ENCODE peak calls at places on chromosome 19, in five cellular contexts. R, N, B, G and M are unnamed samples.

GRCh38 chr19:35013820-35014754 is 14.0 kb downstream of the GRAMD1A start:
- DNase-seq in R (no peak), N (no peak), B (no peak), G (peak), M (peak)

GRCh38 chr19:54473071-54473941 is at the start of gene CDC42EP5:
- DNase-seq in R (no peak), N (no peak), B (peak), G (peak), M (no peak)

GRCh38 chr19:56301886-56302620 is 12.6 kb downstream of the ZSCAN5A start:
- DNase-seq in R (no peak), N (no peak), B (no peak), G (no peak), M (peak)

GRCh38 chr19:57934820-57935665 is at the start of gene ZNF418:
- DNase-seq in R (no peak), N (peak), B (no peak), G (no peak), M (peak)

GRCh38 chr19:16470911-16471811 is 609 bp downstream of the EPS15L1 start:
- DNase-seq in R (no peak), N (no peak), B (no peak), G (no peak), M (peak)

GRCh38 chr19:24078688-24079087 is 8.3 kb upstream of the ZNF254 start:
- DNase-seq in R (no peak), N (no peak), B (no peak), G (no peak), M (no peak)

GRCh38 chr19:33804021-33804799 is 7.5 kb downstream of the KCTD15 start:
- DNase-seq in R (peak), N (no peak), B (no peak), G (no peak), M (no peak)

GRCh38 chr19:46025825-46026224 is 3.0 kb upstream of the PGLYRP1 start:
- DNase-seq in R (no peak), N (no peak), B (no peak), G (no peak), M (peak)

GRCh38 chr19:7191946-7192691 is 102.1 kb downstream of the INSR start:
- DNase-seq in R (no peak), N (no peak), B (no peak), G (no peak), M (peak)

GRCh38 chr19:12838182-12838890 is at the start of gene MAST1:
- DNase-seq in R (no peak), N (no peak), B (peak), G (peak), M (peak)

GRCh38 chr19:10567696-10568443 is 909 bp downstream of the CDKN2D start:
- DNase-seq in R (no peak), N (no peak), B (no peak), G (no peak), M (no peak)

GRCh38 chr19:46919324-46919723 is 58.5 kb downstream of the ARHGAP35 start:
- DNase-seq in R (no peak), N (no peak), B (no peak), G (no peak), M (no peak)

GRCh38 chr19:35118268-35119026 is 2.8 kb downstream of the FXYD3 start:
- DNase-seq in R (no peak), N (no peak), B (no peak), G (no peak), M (no peak)

GRCh38 chr19:21604351-21604926 is 99.0 kb downstream of the ZNF429 start:
- DNase-seq in R (no peak), N (no peak), B (no peak), G (no peak), M (no peak)

GRCh38 chr19:39030854-39031367 is 1.4 kb downstream of the FBXO27 start:
- DNase-seq in R (peak), N (no peak), B (no peak), G (no peak), M (no peak)

GRCh38 chr19:27675771-27676170 is 1537.2 kb downstream of the UQCRFS1 start:
- DNase-seq in R (no peak), N (no peak), B (no peak), G (no peak), M (no peak)

GRCh38 chr19:33251076-33251475 is 25.4 kb upstream of the SLC7A10 start:
- DNase-seq in R (no peak), N (no peak), B (no peak), G (peak), M (no peak)

GRCh38 chr19:42033413-42033812 is 36.6 kb downstream of the GRIK5 start:
- DNase-seq in R (no peak), N (no peak), B (no peak), G (no peak), M (no peak)

GRCh38 chr19:27774827-27775226 is 1438.1 kb downstream of the UQCRFS1 start:
- DNase-seq in R (peak), N (no peak), B (peak), G (no peak), M (peak)

DNA sequence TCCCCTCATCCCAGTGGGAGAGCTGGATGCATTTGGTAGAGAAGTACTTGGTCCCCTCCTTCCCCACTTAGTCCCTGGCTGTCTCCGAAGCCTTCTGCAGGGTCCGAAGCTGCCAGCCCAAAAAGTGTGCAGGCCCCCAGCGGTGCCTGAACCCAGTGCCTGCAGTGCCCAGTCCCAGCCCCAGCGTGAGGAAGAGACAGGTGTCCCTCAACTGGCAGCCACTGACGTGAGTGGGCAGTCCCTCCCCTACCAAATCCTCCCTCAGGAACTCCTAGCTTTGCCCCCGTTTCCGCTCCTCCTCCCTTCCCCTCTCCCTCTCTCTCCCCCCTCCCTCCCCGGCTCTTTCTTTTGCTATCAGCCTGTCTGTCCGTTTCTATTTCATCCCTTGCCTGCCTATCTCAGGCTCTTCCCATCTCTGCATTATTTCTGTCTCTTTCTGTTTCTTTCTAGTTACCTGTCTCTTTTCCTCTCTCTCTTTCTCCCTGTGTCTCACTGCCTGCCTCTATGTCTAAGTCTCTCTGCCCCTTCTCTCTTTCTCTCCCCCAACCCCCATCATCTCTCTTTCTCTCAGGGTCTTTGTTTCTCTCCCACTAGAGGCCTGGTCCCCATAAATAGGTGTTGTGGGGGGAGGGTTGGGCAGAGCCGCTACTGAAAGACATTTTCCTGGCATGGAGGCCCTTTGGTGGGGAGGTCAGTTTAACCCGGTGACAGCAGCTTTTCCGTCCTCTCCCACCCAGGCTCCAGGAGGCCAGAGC is 1.7 kb upstream of the LTBP4 start:
- DNase-seq in R (no peak), N (no peak), B (no peak), G (no peak), M (no peak)
- TF ChIP-seq GABPA in R (no peak), N (no peak), B (no peak), G (no peak), M (no peak)

GRCh38 chr19:14561249-14561648 is 10.6 kb downstream of the NDUFB7 start:
- DNase-seq in R (no peak), N (no peak), B (no peak), G (peak), M (no peak)
- H3K4me3 ChIP-seq in R (no peak), N (no peak), B (no peak), G (no peak), M (no peak)

GRCh38 chr19:3114018-3114726 is 20.0 kb downstream of the GNA11 start:
- DNase-seq in R (no peak), N (no peak), B (no peak), G (no peak), M (no peak)

GRCh38 chr19:3112375-3113099 is 18.4 kb downstream of the GNA11 start:
- DNase-seq in R (no peak), N (no peak), B (no peak), G (no peak), M (no peak)

GRCh38 chr19:3111586-3112247 is 17.6 kb downstream of the GNA11 start:
- DNase-seq in R (no peak), N (no peak), B (no peak), G (no peak), M (no peak)

GRCh38 chr19:3114811-3115210 is 20.6 kb downstream of the GNA11 start:
- DNase-seq in R (no peak), N (no peak), B (no peak), G (no peak), M (no peak)

GRCh38 chr19:3113100-3114017 is 19.2 kb downstream of the GNA11 start:
- DNase-seq in R (no peak), N (no peak), B (no peak), G (no peak), M (no peak)
- TF ChIP-seq GABPA in R (no peak), N (no peak), B (no peak), G (no peak), M (no peak)

DNA sequence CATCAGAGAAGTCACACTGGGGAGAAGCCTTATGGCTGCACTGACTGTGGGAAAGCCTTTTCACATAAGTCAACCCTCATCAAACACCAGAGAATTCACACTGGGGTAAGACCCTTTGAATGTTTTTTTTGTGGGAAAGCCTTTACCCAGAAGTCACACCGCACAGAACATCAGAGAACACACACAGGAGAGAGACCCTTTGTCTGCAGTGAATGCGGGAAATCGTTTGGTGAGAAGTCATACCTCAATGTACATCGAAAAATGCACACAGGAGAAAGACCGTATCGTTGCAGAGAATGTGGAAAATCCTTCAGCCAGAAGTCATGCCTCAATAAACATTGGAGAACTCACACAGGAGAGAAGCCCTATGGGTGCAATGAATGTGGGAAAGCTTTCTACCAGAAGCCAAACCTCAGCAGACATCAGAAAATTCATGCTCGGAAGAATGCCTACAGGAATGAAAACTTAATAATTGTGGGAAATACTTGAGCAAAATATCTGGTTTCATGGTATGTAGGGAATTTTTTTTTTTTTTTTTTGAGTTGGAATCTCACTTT is 30.7 kb downstream of the ZNF793 start:
- DNase-seq in R (no peak), N (no peak), B (no peak), G (no peak), M (no peak)
- H3K4me3 ChIP-seq in R (no peak), N (no peak), B (no peak), G (no peak), M (no peak)

GRCh38 chr19:8192227-8192820 is 16.8 kb upstream of the CERS4 start:
- DNase-seq in R (no peak), N (no peak), B (peak), G (no peak), M (no peak)

GRCh38 chr19:8196271-8196908 is 12.8 kb upstream of the CERS4 start:
- DNase-seq in R (no peak), N (peak), B (peak), G (no peak), M (no peak)

DNA sequence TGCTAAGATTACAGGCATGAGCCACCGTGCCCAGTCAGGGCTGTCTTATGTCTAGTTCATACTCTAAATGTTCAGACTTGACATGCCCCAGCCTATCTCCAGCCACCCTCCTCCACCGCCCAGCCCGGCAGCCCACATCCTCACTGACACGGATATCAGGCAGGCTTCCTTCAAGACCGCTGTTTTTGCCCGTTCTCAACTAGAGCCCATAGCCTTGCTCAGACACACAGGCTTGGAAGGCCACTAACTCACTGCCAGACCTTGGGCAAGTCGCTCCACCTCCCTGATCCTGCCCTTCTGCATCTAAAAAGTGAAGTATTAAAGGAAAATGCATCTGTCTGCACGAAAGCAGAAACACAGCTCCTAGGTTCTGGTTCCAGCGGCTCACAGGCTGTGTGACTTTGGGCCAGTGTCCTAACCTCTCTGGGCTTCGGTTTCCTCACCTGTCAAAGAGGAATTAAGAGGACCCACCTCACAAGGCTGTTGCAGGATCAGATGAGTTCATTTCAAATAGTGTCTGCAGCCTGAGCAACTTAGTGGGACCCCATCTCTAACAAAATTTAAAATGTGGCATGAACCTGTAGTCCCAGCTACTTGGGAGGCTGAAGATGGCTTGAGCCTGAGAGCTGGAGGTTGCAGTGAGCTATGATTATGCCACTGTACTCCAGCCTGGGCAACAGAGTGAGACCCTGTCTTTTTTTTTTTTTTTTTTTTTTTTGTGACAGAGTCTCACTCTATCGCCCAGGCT is 14.5 kb upstream of the CERS4 start:
- DNase-seq in R (no peak), N (no peak), B (peak), G (no peak), M (peak)
- TF ChIP-seq GABPA in R (no peak), N (no peak), B (no peak), G (no peak), M (no peak)

DNA sequence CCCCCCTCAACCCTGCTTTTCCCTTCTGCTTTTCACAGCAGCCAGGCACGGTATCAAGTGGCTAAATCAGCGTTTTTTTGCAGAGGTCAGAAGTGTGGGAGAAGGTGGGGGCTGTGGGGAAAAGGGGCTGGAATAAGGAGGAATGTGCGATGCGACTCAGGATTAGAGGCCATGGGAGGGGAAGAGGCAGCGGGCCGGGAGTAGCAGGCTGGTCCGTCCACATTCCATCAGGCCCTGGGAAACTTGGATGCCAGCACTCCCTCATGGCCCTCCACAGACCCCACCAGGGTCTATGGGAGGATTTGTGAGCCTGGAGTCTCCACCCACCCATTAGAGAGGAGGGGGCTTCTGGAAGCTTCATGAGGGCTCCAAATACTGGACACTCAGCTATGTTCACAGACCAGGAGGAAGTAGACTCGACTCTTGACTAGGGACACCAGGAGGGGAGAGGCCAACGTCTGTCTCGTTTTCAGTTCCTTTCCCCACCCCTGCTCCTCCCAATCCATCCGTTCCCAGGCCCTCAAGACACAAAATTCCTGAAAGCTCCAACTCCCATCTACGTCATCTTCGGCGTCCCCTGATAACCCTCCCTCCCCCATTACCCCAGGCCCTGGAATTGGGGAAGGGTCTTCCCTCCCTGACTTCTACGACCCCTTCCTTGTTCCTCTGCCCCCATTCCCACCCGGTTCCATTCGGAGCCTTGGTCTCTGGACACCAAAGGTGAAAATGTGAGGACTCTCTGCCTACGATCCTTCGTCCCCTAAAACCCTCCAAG is 3.3 kb upstream of the KCNC3 start:
- DNase-seq in R (no peak), N (no peak), B (no peak), G (no peak), M (no peak)
- H3K4me3 ChIP-seq in R (no peak), N (peak), B (peak), G (no peak), M (no peak)

GRCh38 chr19:50249636-50250035 is 46.2 kb downstream of the MYH14 start:
- DNase-seq in R (no peak), N (no peak), B (no peak), G (no peak), M (no peak)
- TF ChIP-seq GABPA in R (no peak), N (no peak), B (no peak), G (no peak), M (no peak)

GRCh38 chr19:48654299-48655059 is 8.5 kb upstream of the CA11 start:
- DNase-seq in R (no peak), N (no peak), B (no peak), G (peak), M (no peak)
- H3K4me3 ChIP-seq in R (no peak), N (no peak), B (no peak), G (no peak), M (no peak)

GRCh38 chr19:961866-962620 is 22.1 kb upstream of the WDR18 start:
- DNase-seq in R (peak), N (no peak), B (peak), G (no peak), M (no peak)

GRCh38 chr19:960601-960938 is 23.6 kb upstream of the WDR18 start:
- DNase-seq in R (no peak), N (no peak), B (no peak), G (no peak), M (no peak)

GRCh38 chr19:962683-963385 is 21.3 kb upstream of the WDR18 start:
- DNase-seq in R (no peak), N (no peak), B (no peak), G (no peak), M (no peak)

GRCh38 chr19:958967-959685 is 25.0 kb upstream of the WDR18 start:
- DNase-seq in R (peak), N (no peak), B (peak), G (no peak), M (peak)

DNA sequence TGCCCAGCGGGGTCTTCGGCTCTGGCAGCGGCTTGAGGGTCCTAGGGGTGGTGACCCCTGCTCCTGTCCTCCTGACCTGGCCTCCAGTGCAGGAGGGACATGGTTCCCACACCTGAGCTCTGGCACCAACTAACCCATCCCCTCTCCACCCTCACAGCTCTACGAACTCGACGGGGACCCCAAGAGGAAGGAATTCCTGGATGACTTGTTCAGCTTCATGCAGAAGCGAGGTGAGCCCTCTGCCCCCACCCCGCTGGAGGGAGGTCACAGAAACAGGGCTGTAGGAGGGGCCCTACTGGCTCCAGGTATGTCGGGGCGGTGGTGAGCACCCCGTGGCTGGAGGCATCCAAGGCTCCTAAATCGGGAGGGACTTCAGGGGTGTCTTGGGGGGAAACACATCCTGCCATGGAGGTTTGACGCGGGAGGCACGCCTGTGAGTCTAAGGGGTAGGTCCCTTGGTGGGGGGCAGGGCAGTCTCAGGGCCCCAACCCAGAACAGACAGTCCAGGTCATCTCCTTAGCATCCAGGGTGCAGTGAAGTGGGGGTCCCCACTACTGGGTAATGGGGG is 24.1 kb upstream of the WDR18 start:
- DNase-seq in R (peak), N (no peak), B (no peak), G (no peak), M (no peak)
- TF ChIP-seq GABPA in R (no peak), N (no peak), B (no peak), G (no peak), M (no peak)

GRCh38 chr19:29309637-29310036 is 96.7 kb upstream of the UQCRFS1 start:
- DNase-seq in R (no peak), N (no peak), B (no peak), G (no peak), M (no peak)
- H3K4me3 ChIP-seq in R (no peak), N (no peak), B (no peak), G (no peak), M (no peak)